ENCODE peak calls at places on chromosomes 1 and 21, in ten cellular contexts. Z, G, A, V, U, M, J, R, N and H are unnamed samples.

GRCh38 chr1:15110867-15111230 is 42.7 kb upstream of the TMEM51 start:
- DNase-seq in Z (no peak), G (no peak), A (no peak), V (no peak), U (no peak), M (no peak), J (no peak), R (no peak), N (no peak), H (no peak)

GRCh38 chr1:205983925-205984725 is 19.1 kb downstream of the RAB7B start:
- DNase-seq in Z (peak), G (peak), A (peak), V (peak), U (peak), M (peak), J (no peak), R (no peak), N (peak), H (peak)

GRCh38 chr21:46559291-46559983 is 45.4 kb downstream of the S100B start:
- DNase-seq in Z (no peak), G (no peak), A (no peak), V (no peak), U (no peak), M (no peak), J (no peak), R (peak), N (peak), H (no peak)

GRCh38 chr1:5684791-5685190 is 307.4 kb downstream of the NPHP4 start:
- DNase-seq in Z (no peak), G (no peak), A (no peak), V (no peak), U (no peak), M (no peak), J (no peak), R (no peak), N (no peak), H (no peak)

GRCh38 chr21:38914531-38915385 is 109.0 kb downstream of the ETS2 start:
- DNase-seq in Z (no peak), G (no peak), A (peak), V (peak), U (no peak), M (no peak), J (no peak), R (no peak), N (peak), H (no peak)

GRCh38 chr1:98147280-98147679 is 226.4 kb upstream of the DPYD start:
- DNase-seq in Z (no peak), G (no peak), A (no peak), V (no peak), U (no peak), M (no peak), J (no peak), R (no peak), N (no peak), H (no peak)

GRCh38 chr1:201395936-201396335 is 3.2 kb downstream of the LAD1 start:
- DNase-seq in Z (no peak), G (no peak), A (no peak), V (no peak), U (no peak), M (no peak), J (no peak), R (no peak), N (peak), H (no peak)

GRCh38 chr1:12326986-12327385 is 97.2 kb downstream of the VPS13D start:
- DNase-seq in Z (no peak), G (no peak), A (no peak), V (no peak), U (no peak), M (no peak), J (no peak), R (no peak), N (no peak), H (no peak)

GRCh38 chr1:189567890-189568289 is 909.8 kb downstream of the BRINP3 start:
- DNase-seq in Z (no peak), G (no peak), A (no peak), V (no peak), U (no peak), M (no peak), J (no peak), R (no peak), N (no peak), H (no peak)

GRCh38 chr1:171985639-171986038 is 144.3 kb downstream of the DNM3 start:
- DNase-seq in Z (no peak), G (no peak), A (no peak), V (peak), U (peak), M (no peak), J (no peak), R (no peak), N (no peak), H (no peak)

GRCh38 chr1:198620951-198621824 is 17.7 kb upstream of the PTPRC start:
- DNase-seq in Z (no peak), G (peak), A (no peak), V (no peak), U (no peak), M (no peak), J (no peak), R (peak), N (peak), H (no peak)

GRCh38 chr1:103211073-103211472 is 102.8 kb upstream of the COL11A1 start:
- DNase-seq in Z (no peak), G (no peak), A (no peak), V (no peak), U (no peak), M (peak), J (no peak), R (no peak), N (no peak), H (no peak)

GRCh38 chr1:35717911-35718476 is 690 bp downstream of the C1orf216 start:
- DNase-seq in Z (peak), G (peak), A (peak), V (peak), U (no peak), M (peak), J (peak), R (no peak), N (no peak), H (peak)
- H3K27ac ChIP-seq in Z (peak), G (peak), A (no peak), V (peak), U (peak), M (peak), J (peak), R (no peak), N (peak), H (peak)

GRCh38 chr1:115595279-115596079 is 46.3 kb upstream of the VANGL1 start:
- DNase-seq in Z (peak), G (peak), A (peak), V (peak), U (peak), M (peak), J (peak), R (peak), N (peak), H (peak)

GRCh38 chr1:115593365-115594259 is 48.2 kb upstream of the VANGL1 start:
- DNase-seq in Z (no peak), G (no peak), A (peak), V (no peak), U (no peak), M (no peak), J (no peak), R (no peak), N (no peak), H (no peak)

GRCh38 chr1:115592264-115592663 is 49.5 kb upstream of the VANGL1 start:
- DNase-seq in Z (no peak), G (no peak), A (no peak), V (no peak), U (no peak), M (no peak), J (no peak), R (no peak), N (no peak), H (no peak)

GRCh38 chr1:115596080-115596795 is 45.5 kb upstream of the VANGL1 start:
- DNase-seq in Z (no peak), G (no peak), A (peak), V (no peak), U (no peak), M (peak), J (no peak), R (no peak), N (no peak), H (no peak)
- TF ChIP-seq CTCF in Z (peak), G (no peak), A (no peak), V (no peak), U (no peak), M (no peak), J (no peak), R (no peak), N (no peak), H (no peak)

GRCh38 chr1:101996830-101997485 is at the start of gene OLFM3:
- DNase-seq in Z (no peak), G (no peak), A (peak), V (peak), U (peak), M (no peak), J (no peak), R (no peak), N (no peak), H (peak)
- H3K4me3 ChIP-seq in Z (peak), G (no peak), A (peak), V (peak), U (peak), M (no peak), J (no peak), R (no peak), N (no peak), H (peak)

DNA sequence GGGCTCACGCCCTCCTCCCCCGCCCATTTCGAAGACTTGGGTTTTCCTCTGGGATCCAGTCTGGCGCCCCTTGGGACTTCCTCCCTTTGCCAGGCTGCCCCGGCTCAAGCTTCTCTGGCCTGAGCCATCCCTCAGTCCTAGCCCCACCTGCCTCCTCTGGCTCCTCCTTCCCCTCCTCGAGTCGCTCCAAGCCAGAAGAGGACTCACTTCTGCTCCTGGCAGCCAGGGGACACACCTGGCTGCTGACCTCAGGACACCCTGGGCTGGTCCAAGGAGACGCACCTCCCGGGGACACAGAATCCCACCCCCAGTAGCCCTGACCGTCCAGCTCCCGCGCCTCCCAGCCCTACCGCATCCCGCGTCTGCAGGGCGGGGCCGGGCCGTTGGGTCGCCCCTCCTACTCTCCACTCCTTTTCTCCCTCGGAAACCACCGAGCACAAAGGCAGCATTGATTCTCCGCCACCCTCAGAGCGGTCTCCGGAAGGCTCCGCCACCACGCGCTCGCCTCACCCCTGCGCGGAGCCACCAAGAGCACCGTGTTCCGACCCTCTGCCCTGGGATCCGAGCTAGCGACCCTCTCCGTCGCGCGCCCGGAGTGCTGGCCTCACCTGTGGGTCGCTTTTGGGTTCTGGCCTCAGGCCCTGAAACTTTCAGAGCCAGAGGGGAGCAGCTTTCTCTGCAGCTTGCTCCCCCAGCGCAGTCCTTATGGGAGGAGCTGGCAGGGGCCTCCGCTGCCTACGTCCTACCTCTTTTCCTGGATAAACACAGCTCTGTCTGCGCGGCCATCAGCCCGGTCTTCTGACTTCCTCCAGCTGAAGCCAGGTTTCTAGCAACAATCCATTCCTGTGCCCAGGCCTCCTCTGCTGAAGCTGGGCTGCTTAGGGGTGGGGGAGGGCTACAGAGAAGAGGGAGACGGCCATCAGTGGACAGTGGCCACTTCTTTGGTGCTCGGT is at the start of gene C2CD4D:
- DNase-seq in Z (peak), G (peak), A (peak), V (peak), U (no peak), M (no peak), J (no peak), R (peak), N (no peak), H (peak)
- H3K27ac ChIP-seq in Z (no peak), G (peak), A (no peak), V (peak), U (no peak), M (no peak), J (no peak), R (no peak), N (no peak), H (peak)

DNA sequence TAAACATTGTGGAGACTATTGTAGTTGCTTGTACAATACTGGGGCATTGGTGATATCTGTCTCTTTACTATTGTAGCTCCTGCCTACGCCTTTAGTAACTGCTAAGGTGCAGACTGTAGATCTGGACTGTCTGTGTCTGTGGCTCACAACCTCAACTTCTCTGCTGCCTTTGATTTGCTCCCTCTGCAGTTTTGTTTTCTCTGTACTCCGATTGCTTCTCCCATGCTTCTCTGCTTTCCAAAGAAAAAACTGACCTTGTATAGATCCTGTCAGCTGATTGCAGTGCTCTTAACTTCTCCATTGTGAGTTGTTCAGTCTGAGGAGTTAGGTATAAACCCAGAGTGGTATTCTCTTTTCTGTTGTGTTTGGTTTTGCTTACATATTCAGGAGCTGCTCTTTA is 15.3 kb downstream of the MAGI3 start:
- DNase-seq in Z (no peak), G (no peak), A (no peak), V (peak), U (no peak), M (no peak), J (no peak), R (no peak), N (no peak), H (no peak)
- TF ChIP-seq CTCF in Z (no peak), G (no peak), A (no peak), V (no peak), U (no peak), M (no peak), J (no peak), R (no peak), N (no peak), H (no peak)

GRCh38 chr1:244868484-244869363 is 4.4 kb upstream of the HNRNPU start:
- DNase-seq in Z (no peak), G (no peak), A (no peak), V (no peak), U (no peak), M (no peak), J (no peak), R (no peak), N (no peak), H (no peak)

GRCh38 chr1:244865820-244866219 is 1.5 kb upstream of the HNRNPU start:
- DNase-seq in Z (no peak), G (no peak), A (no peak), V (no peak), U (no peak), M (no peak), J (no peak), R (no peak), N (no peak), H (no peak)

GRCh38 chr1:244864253-244865027 is at the start of gene HNRNPU:
- DNase-seq in Z (peak), G (peak), A (peak), V (peak), U (peak), M (peak), J (peak), R (peak), N (peak), H (peak)

GRCh38 chr1:244865028-244865371 is 657 bp upstream of the HNRNPU start:
- DNase-seq in Z (peak), G (peak), A (no peak), V (peak), U (peak), M (no peak), J (peak), R (peak), N (no peak), H (no peak)

GRCh38 chr1:244866355-244866754 is 2.0 kb upstream of the HNRNPU start:
- DNase-seq in Z (no peak), G (no peak), A (no peak), V (no peak), U (no peak), M (no peak), J (no peak), R (no peak), N (no peak), H (no peak)
- H3K4me3 ChIP-seq in Z (no peak), G (no peak), A (no peak), V (no peak), U (no peak), M (no peak), J (no peak), R (no peak), N (no peak), H (no peak)

DNA sequence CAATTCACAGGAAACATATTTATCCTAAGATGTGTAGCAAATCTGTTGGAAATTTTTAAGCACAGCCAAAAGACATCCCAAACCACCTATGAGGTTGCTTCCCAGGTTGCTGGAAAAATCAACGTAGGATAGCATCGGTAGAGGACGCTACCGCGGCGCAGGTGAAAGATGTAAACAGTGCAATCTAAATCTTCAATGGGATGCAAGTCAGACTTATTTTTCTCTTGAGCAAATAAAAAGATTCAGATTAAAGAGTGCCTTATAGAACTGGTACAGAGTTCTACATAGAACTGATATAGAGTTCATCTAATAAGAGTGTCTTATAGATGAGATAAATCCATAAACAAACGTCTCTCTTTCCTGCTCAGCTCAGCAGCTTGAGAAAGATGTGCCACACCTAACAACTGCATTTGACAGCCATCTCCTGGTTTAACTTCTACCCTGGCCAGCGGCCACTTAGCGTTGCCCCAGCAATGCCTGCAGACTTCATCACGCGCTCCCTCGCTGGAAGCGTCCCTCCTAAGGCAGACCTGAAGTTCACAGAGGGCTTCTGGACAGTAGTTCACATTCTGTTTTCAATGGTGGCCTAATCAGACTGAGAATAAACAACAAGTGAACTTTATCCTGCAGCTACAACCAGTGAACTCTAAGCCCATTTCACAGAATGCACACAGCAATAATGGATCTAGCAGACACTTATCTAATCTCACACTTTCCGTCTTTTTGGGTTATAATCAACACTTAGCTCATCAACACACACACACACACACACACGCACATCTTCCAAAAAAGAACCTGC is 164.5 kb downstream of the TOMM20 start:
- DNase-seq in Z (peak), G (no peak), A (no peak), V (peak), U (no peak), M (peak), J (peak), R (no peak), N (peak), H (no peak)
- H3K27ac ChIP-seq in Z (peak), G (peak), A (no peak), V (peak), U (no peak), M (peak), J (peak), R (peak), N (peak), H (no peak)

DNA sequence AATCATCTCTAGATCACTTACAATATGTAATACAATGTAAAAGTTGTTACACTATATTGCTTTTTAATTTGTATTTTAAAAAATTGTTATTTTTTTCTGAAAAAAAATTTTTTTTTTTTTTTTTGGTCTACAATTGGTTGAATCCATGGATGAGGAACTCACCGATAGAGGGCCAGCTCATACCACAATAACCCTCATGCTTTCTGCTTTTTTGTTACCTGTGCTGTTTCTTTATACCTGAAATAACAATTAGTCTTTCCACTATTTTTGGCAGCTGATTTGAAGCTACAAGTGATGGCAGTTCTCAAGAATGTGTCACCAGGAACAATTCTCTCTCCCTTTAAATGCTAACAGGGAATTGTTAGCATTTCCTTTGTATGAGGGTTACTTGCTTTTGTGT is 12.0 kb downstream of the SMG7 start:
- DNase-seq in Z (no peak), G (no peak), A (no peak), V (no peak), U (no peak), M (no peak), J (no peak), R (no peak), N (no peak), H (no peak)
- TF ChIP-seq CTCF in Z (no peak), G (no peak), A (no peak), V (peak), U (no peak), M (peak), J (no peak), R (no peak), N (no peak), H (no peak)

DNA sequence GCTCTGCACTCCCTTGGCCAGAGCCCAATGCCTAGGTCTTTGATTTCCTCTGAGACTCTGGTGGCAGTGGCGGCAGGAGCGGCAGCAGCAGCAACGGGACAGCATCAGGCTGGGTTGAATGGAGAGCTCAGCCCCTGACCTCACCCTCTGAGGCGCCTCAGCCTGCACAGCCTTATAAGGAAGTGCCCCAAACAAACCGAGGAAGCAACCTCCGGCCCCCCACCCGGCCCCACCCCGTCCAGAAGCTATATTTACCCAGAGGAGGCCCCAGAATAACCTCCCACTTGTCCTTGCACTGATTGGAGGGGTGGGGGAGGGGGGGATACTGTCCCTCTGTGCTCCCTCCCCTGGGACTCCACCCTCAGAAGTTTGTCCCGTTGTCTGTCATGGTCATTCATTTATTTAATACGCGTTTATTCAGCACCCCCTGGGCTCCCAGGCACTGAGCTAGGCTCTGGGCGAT is 12.2 kb downstream of the NES start:
- DNase-seq in Z (peak), G (no peak), A (no peak), V (peak), U (peak), M (peak), J (peak), R (no peak), N (no peak), H (no peak)
- H3K4me3 ChIP-seq in Z (peak), G (no peak), A (peak), V (no peak), U (no peak), M (no peak), J (no peak), R (no peak), N (no peak), H (no peak)

DNA sequence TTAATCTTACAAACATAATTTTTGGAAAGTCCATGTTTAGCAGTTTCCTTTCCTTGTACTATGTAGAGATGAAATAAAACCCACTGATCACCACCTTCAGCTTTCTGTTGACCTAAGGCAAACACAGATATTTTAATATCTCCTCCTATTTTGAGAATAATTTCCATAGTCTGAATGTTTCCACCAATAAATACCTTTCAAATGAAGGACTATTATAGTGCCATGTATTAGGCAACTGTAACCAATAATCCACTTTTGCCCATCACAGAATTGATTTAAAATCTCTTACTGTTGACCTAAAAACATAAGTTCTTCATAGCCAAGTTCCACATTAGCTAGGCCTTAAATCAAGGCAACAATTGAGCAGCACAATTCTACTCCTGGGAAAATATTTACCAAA is 1.8 kb downstream of the CDC42BPA start:
- DNase-seq in Z (no peak), G (no peak), A (no peak), V (no peak), U (no peak), M (no peak), J (no peak), R (no peak), N (no peak), H (no peak)
- H3K27ac ChIP-seq in Z (peak), G (peak), A (no peak), V (peak), U (no peak), M (peak), J (peak), R (no peak), N (peak), H (peak)